ENCODE peak calls at places on chromosomes 6 and 20, in eight cellular contexts. R, W, S, X, Y, I, M and N are unnamed samples.

GRCh38 chr20:25444556-25444955 is 37.1 kb downstream of the GINS1 start:
- ATAC-seq in R (no peak), W (no peak), S (no peak), X (no peak), Y (no peak), I (no peak), M (no peak), N (no peak)

GRCh38 chr6:82877213-82878195 is 188.1 kb downstream of the UBE3D start:
- ATAC-seq in R (no peak), W (no peak), S (peak; percentile 69), X (no peak), Y (no peak), I (no peak), M (no peak), N (peak; percentile 19)

GRCh38 chr6:149211046-149211571 is 106.4 kb upstream of the TAB2 start:
- ATAC-seq in R (no peak), W (peak; percentile 66), S (no peak), X (no peak), Y (peak; percentile 52), I (peak; percentile 52), M (no peak), N (no peak)

GRCh38 chr20:42093542-42094440 is 475.6 kb upstream of the CHD6 start:
- ATAC-seq in R (no peak), W (no peak), S (no peak), X (no peak), Y (no peak), I (no peak), M (no peak), N (no peak)

GRCh38 chr20:48285656-48286055 is 500.4 kb upstream of the SULF2 start:
- ATAC-seq in R (no peak), W (no peak), S (no peak), X (no peak), Y (no peak), I (no peak), M (peak; percentile 72), N (no peak)

GRCh38 chr20:46357030-46357514 is 48.8 kb upstream of the CDH22 start:
- ATAC-seq in R (peak; percentile 23), W (no peak), S (peak; percentile 17), X (no peak), Y (peak; percentile 4), I (peak; percentile 48), M (no peak), N (peak; percentile 67)

GRCh38 chr6:160264213-160264612 is 5.6 kb upstream of the SLC22A2 start:
- ATAC-seq in R (no peak), W (no peak), S (no peak), X (no peak), Y (no peak), I (no peak), M (no peak), N (no peak)

GRCh38 chr6:84332139-84333034 is 104.9 kb upstream of the CEP162 start:
- ATAC-seq in R (no peak), W (peak; percentile 97), S (no peak), X (no peak), Y (no peak), I (no peak), M (no peak), N (no peak)

GRCh38 chr6:148972481-148972880 is 225.7 kb downstream of the UST start:
- ATAC-seq in R (peak; percentile 78), W (peak; percentile 98), S (peak; percentile 100), X (peak; percentile 46), Y (peak; percentile 85), I (peak; percentile 33), M (peak; percentile 85), N (no peak)

GRCh38 chr6:25874822-25875562 is 949 bp upstream of the SLC17A3 start:
- ATAC-seq in R (peak; percentile 63), W (no peak), S (no peak), X (no peak), Y (peak; percentile 24), I (no peak), M (no peak), N (no peak)

DNA sequence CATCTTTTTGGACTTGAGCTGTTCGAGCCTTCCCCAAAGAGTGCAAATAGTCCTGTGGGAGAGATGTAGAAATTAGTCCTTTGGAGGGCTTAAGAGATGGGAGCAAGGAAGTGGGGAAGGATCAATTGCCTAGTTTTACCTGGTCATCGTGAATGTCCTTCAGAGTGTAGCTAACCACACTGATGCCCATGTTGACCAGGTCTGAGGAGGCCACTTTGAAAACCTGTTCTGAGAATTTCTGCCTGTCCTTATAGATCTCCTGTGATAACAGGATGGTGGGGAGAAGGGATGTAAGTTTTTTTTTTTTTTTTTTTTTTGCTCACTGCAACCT is 2.0 kb downstream of the FLOT1 start:
- ATAC-seq in R (no peak), W (no peak), S (no peak), X (no peak), Y (no peak), I (no peak), M (no peak), N (no peak)
- H3K27ac ChIP-seq in R (no peak overlapping the region), W (no peak overlapping the region), S (peak overlapping the region; percentile 41), X (no peak overlapping the region), Y (peak overlapping the region; percentile 36), I (no peak overlapping the region), M (peak overlapping the region; percentile 93), N (peak overlapping the region; percentile 21)

DNA sequence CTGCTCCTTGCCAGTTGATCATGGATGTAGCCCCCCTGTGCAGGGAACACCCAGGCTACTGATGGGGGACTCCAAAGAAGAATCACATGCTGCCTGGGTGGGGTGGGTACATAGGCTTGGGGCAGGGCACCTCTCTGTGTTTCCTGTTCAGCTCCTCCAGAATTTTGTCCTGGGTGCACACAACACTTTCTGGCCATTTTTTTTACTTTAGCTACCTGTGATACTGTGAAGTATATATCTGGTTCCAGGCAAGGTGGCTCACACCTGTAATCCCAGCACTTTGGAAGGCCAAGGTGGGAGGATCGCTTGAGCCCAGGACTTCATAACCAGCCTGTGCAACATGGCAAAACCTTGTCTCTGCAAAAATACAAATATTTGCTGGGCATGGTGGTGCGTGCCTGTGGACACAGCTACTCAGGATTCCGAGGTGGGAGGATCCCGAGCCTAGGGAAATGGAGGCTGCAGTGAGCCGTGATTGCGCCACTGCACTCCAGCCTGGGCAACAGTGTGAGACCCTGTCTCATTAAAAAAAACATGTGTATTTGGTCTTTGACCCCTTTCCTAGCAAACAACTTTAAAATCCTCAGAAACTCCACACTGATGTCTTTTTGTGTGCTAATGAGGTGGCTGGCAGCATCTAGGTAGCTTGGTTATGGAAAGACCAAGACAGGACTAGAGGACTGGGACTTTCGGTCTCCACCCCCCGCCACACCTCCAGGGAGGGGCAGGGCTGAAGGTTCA is 14.1 kb downstream of the SLC4A11 start:
- ATAC-seq in R (peak; percentile 29), W (no peak), S (peak; percentile 39), X (no peak), Y (peak; percentile 60), I (no peak), M (no peak), N (no peak)
- TF ChIP-seq POLR2A in R (no peak), W (no peak), S (no peak), X (no peak), Y (no peak), I (no peak), M (no peak), N (no peak)

DNA sequence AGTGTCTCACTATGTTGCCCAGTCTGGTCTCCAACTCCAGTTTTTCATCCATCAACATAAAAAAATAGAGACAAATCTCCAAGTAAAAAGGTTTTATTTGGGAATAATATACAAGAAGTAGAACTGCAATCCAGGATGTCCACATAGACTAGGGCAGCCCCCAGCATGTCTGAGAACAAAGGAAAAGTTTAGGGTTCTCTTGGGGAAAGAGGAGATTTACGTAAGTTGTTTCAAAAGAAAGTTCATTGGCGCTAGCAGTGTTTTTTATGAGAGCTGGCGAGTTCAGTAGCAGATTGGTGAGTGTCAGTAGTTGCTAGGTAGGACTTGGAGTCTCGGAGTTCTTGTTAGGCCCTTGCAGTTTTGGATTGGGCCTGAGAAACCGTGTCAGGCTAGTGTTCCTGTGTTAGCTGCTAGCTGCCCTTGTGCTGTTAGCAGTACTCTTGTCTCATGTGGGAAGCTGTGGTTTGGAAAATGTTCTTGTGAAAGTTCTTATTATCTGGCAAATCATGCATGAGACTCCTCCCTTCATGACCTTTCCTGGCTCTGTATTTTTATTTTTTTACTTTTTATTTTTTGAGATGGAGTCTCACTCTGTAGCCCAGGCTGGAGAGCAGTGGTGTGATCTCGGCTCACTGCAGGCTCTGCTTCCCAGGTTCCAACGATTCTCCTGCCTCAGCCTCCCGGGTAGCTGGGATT is 24.7 kb downstream of the TTLL9 start:
- ATAC-seq in R (peak; percentile 96), W (peak; percentile 100), S (peak; percentile 49), X (peak; percentile 100), Y (peak; percentile 98), I (peak; percentile 99), M (peak; percentile 65), N (peak; percentile 95)
- H3K27ac ChIP-seq in R (no peak overlapping the region), W (peak overlapping the region; percentile 62), S (no peak overlapping the region), X (peak overlapping the region; percentile 58), Y (no peak overlapping the region), I (peak overlapping the region; percentile 36), M (peak overlapping the region; percentile 55), N (peak overlapping the region; percentile 40)

DNA sequence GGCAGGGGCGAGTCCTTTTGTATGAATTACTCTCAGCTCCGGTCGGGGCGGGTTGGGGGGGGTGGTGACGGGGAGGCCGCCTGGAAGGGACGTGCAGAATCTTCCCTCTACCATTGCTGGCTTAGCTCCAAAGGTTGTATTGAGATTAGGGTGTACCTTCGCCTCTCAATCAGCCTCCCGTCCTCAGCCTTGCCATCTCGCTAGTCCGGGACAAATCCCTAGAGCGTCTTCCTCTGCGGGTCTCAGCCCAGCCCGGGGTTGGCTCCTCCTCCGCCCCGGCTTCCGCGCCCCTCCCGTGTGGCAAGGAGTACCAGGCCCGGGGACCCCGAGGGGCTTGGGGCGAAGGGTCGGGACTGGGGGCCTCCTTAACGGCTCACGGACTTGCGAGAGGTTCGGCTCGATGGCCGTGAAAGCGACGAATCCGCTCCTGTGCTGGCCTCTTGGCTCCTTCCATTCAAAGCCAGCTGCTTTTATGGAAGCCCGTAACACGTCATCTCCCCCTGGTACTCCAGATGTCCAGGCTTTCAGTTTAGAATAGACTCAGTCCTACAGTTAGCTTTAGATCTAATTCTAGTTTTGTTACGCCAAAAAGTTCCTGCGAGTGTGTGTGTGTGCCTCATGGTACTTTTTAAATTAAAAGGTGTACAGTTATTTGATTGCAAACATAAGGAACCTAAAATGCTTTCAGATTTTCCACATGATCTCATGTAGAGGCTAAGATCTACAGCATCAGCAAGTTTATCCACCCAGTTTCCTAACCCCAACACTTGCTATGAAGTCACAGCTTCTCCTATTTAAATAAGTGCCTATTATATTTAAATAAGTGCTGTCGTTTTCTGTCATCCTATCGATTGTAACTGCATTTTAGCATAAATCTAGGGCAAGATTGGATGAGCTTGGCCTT is 771 bp upstream of the EEF1A1 start:
- ATAC-seq in R (peak; percentile 76), W (peak; percentile 47), S (peak; percentile 60), X (peak; percentile 57), Y (peak; percentile 65), I (peak; percentile 67), M (peak; percentile 56), N (peak; percentile 68)
- TF ChIP-seq POLR2A in R (peak; percentile 36), W (no peak), S (no peak), X (no peak), Y (peak; percentile 58), I (no peak), M (peak; percentile 23), N (no peak)

DNA sequence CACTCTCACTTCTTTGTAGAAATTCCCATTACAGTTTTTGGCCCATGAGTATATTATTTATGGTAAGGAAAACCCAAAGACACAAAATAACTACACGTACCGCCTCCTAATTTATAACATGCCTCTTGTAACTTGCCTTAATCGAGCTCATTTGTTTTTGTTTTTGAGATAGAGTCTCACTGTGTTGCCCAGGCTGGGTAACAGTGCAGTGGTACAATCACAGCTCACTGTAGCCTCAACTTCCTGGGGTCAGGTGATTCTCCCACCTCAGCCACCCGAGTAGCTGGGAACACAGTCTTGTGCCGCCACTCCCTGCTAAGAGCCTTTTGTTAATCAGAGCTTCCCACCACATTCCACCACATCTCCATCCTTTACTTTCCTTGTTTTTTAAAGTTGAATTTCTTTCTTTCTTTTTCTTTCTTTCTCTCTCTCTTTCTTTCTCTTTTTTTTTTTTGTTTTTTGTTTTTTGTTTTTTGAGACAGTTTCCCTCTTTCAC is 15.5 kb downstream of the ASIP start:
- ATAC-seq in R (no peak), W (no peak), S (no peak), X (no peak), Y (no peak), I (no peak), M (no peak), N (no peak)
- H3K27ac ChIP-seq in R (no peak overlapping the region), W (no peak overlapping the region), S (no peak overlapping the region), X (no peak overlapping the region), Y (no peak overlapping the region), I (no peak overlapping the region), M (no peak overlapping the region), N (no peak overlapping the region)